ENCODE peak calls at places on chromosomes 4 and X, in four cellular contexts. O, A, X and J are unnamed samples.

GRCh38 chrX:46204721-46205422 is 340.3 kb downstream of the ZNF674 start:
- DNase-seq in O (no peak), A (no peak), X (no peak), J (no peak)

GRCh38 chr4:54941994-54942552 is 183.3 kb downstream of the KDR start:
- DNase-seq in O (no peak), A (no peak), X (peak), J (no peak)

GRCh38 chr4:140037353-140038030 is 116.5 kb downstream of the MAML3 start:
- DNase-seq in O (no peak), A (no peak), X (no peak), J (no peak)

GRCh38 chr4:87657525-87657924 is 7.4 kb downstream of the DMP1 start:
- DNase-seq in O (no peak), A (no peak), X (no peak), J (peak)

GRCh38 chr4:10326075-10326474 is 131.2 kb downstream of the ZNF518B start:
- DNase-seq in O (no peak), A (no peak), X (no peak), J (no peak)

GRCh38 chrX:150157291-150157690 is 205.8 kb upstream of the MAMLD1 start:
- DNase-seq in O (no peak), A (no peak), X (no peak), J (no peak)

GRCh38 chr4:173381610-173382009 is 10.9 kb downstream of the SAP30 start:
- DNase-seq in O (no peak), A (no peak), X (no peak), J (no peak)

GRCh38 chrX:30795981-30796958 is 92.8 kb downstream of the TAB3 start:
- DNase-seq in O (no peak), A (no peak), X (no peak), J (no peak)

GRCh38 chrX:83771664-83772063 is 89.3 kb upstream of the CYLC1 start:
- DNase-seq in O (no peak), A (no peak), X (no peak), J (no peak)

GRCh38 chrX:31185884-31186283 is 114.0 kb upstream of the FTHL17 start:
- DNase-seq in O (no peak), A (no peak), X (no peak), J (no peak)

GRCh38 chr4:168656055-168656660 is 159.3 kb downstream of the PALLD start:
- DNase-seq in O (no peak), A (no peak), X (no peak), J (no peak)